ENCODE peak calls at places on chromosomes 11 and 22, in ten cellular contexts. One of them, this sample, is unnamed.

GRCh38 chr11:59173080-59173963 is 1.4 kb downstream of the DTX4 start:
- DNase-seq in NCI-H1417: peak; percentile 48
- DNase-seq in EL: peak; percentile 38
- DNase-seq in activated CD4-positive, alpha-beta memory T cell treated with anti-CD3 and anti-CD28 coated beads, Interleukin-2, amount 10 ng/mL, durations not matched to agents 7 days and 5 days: no peak
- DNase-seq in iris pigment epithelial cell: peak; percentile 44
- DNase-seq in mucosa of gallbladder: no peak
- DNase-seq in anterior cingulate cortex: no peak
- DNase-seq in astrocyte of the spinal cord: no peak
- DNase-seq in A549: no peak
- DNase-seq in stimulated activated naive B cell treated with anti-CD40 and anti-IgM and Interleukin-4, amounts not matched to agents 10 μg/mL and 1 μg/mL and 100 μg/mL, for 72 hours: no peak
- DNase-seq in this sample: no peak

GRCh38 chr22:29443452-29443851 is 5.1 kb downstream of the RFPL1 start:
- DNase-seq in NCI-H1417: no peak
- DNase-seq in anterior cingulate cortex: no peak
- DNase-seq in A549: no peak
- DNase-seq in EL: no peak
- DNase-seq in stimulated activated naive B cell treated with anti-CD40 and anti-IgM and Interleukin-4, amounts not matched to agents 10 μg/mL and 1 μg/mL and 100 μg/mL, for 72 hours: no peak
- DNase-seq in astrocyte of the spinal cord: no peak
- DNase-seq in activated CD4-positive, alpha-beta memory T cell treated with anti-CD3 and anti-CD28 coated beads, Interleukin-2, amount 10 ng/mL, durations not matched to agents 7 days and 5 days: no peak
- DNase-seq in iris pigment epithelial cell: no peak
- DNase-seq in mucosa of gallbladder: no peak
- DNase-seq in this sample: no peak

GRCh38 chr11:106326087-106326486 is 248.6 kb downstream of the AASDHPPT start:
- DNase-seq in EL: no peak
- DNase-seq in activated CD4-positive, alpha-beta memory T cell treated with anti-CD3 and anti-CD28 coated beads, Interleukin-2, amount 10 ng/mL, durations not matched to agents 7 days and 5 days: no peak
- DNase-seq in A549: no peak
- DNase-seq in iris pigment epithelial cell: no peak
- DNase-seq in astrocyte of the spinal cord: no peak
- DNase-seq in NCI-H1417: no peak
- DNase-seq in stimulated activated naive B cell treated with anti-CD40 and anti-IgM and Interleukin-4, amounts not matched to agents 10 μg/mL and 1 μg/mL and 100 μg/mL, for 72 hours: no peak
- DNase-seq in mucosa of gallbladder: no peak
- DNase-seq in anterior cingulate cortex: no peak
- DNase-seq in this sample: no peak

GRCh38 chr22:32469799-32470212 is 4.8 kb upstream of the FBXO7 start:
- DNase-seq in anterior cingulate cortex: peak; percentile 12
- DNase-seq in iris pigment epithelial cell: peak; percentile 81
- DNase-seq in A549: peak; percentile 60
- DNase-seq in EL: peak; percentile 71
- DNase-seq in activated CD4-positive, alpha-beta memory T cell treated with anti-CD3 and anti-CD28 coated beads, Interleukin-2, amount 10 ng/mL, durations not matched to agents 7 days and 5 days: no peak
- DNase-seq in stimulated activated naive B cell treated with anti-CD40 and anti-IgM and Interleukin-4, amounts not matched to agents 10 μg/mL and 1 μg/mL and 100 μg/mL, for 72 hours: no peak
- DNase-seq in NCI-H1417: peak; percentile 77
- DNase-seq in mucosa of gallbladder: peak; percentile 14
- DNase-seq in astrocyte of the spinal cord: peak; percentile 57
- DNase-seq in this sample: no peak

GRCh38 chr11:121141051-121141450 is 40.0 kb downstream of the TECTA start:
- DNase-seq in astrocyte of the spinal cord: no peak
- DNase-seq in A549: no peak
- DNase-seq in activated CD4-positive, alpha-beta memory T cell treated with anti-CD3 and anti-CD28 coated beads, Interleukin-2, amount 10 ng/mL, durations not matched to agents 7 days and 5 days: no peak
- DNase-seq in mucosa of gallbladder: no peak
- DNase-seq in NCI-H1417: no peak
- DNase-seq in anterior cingulate cortex: no peak
- DNase-seq in iris pigment epithelial cell: no peak
- DNase-seq in stimulated activated naive B cell treated with anti-CD40 and anti-IgM and Interleukin-4, amounts not matched to agents 10 μg/mL and 1 μg/mL and 100 μg/mL, for 72 hours: no peak
- DNase-seq in EL: no peak
- DNase-seq in this sample: no peak

GRCh38 chr22:25083414-25084166 is 116.1 kb upstream of the CRYBB3 start:
- DNase-seq in stimulated activated naive B cell treated with anti-CD40 and anti-IgM and Interleukin-4, amounts not matched to agents 10 μg/mL and 1 μg/mL and 100 μg/mL, for 72 hours: no peak
- DNase-seq in A549: no peak
- DNase-seq in EL: no peak
- DNase-seq in anterior cingulate cortex: peak; percentile 22
- DNase-seq in astrocyte of the spinal cord: no peak
- DNase-seq in iris pigment epithelial cell: no peak
- DNase-seq in mucosa of gallbladder: peak; percentile 34
- DNase-seq in NCI-H1417: no peak
- DNase-seq in activated CD4-positive, alpha-beta memory T cell treated with anti-CD3 and anti-CD28 coated beads, Interleukin-2, amount 10 ng/mL, durations not matched to agents 7 days and 5 days: no peak
- DNase-seq in this sample: no peak

GRCh38 chr11:10407749-10408472 is 47.2 kb upstream of the AMPD3 start:
- DNase-seq in stimulated activated naive B cell treated with anti-CD40 and anti-IgM and Interleukin-4, amounts not matched to agents 10 μg/mL and 1 μg/mL and 100 μg/mL, for 72 hours: no peak
- DNase-seq in mucosa of gallbladder: no peak
- DNase-seq in iris pigment epithelial cell: no peak
- DNase-seq in anterior cingulate cortex: no peak
- DNase-seq in astrocyte of the spinal cord: no peak
- DNase-seq in activated CD4-positive, alpha-beta memory T cell treated with anti-CD3 and anti-CD28 coated beads, Interleukin-2, amount 10 ng/mL, durations not matched to agents 7 days and 5 days: no peak
- DNase-seq in A549: no peak
- DNase-seq in NCI-H1417: no peak
- DNase-seq in EL: no peak
- DNase-seq in this sample: no peak

GRCh38 chr11:84671325-84672019 is 955.7 kb downstream of the DLG2 start:
- DNase-seq in EL: no peak
- DNase-seq in activated CD4-positive, alpha-beta memory T cell treated with anti-CD3 and anti-CD28 coated beads, Interleukin-2, amount 10 ng/mL, durations not matched to agents 7 days and 5 days: no peak
- DNase-seq in anterior cingulate cortex: no peak
- DNase-seq in astrocyte of the spinal cord: no peak
- DNase-seq in stimulated activated naive B cell treated with anti-CD40 and anti-IgM and Interleukin-4, amounts not matched to agents 10 μg/mL and 1 μg/mL and 100 μg/mL, for 72 hours: no peak
- DNase-seq in iris pigment epithelial cell: no peak
- DNase-seq in A549: peak; percentile 3
- DNase-seq in NCI-H1417: no peak
- DNase-seq in mucosa of gallbladder: no peak
- DNase-seq in this sample: no peak

GRCh38 chr22:26770624-26771023 is 113.2 kb downstream of the MIAT start:
- DNase-seq in iris pigment epithelial cell: peak; percentile 90
- DNase-seq in activated CD4-positive, alpha-beta memory T cell treated with anti-CD3 and anti-CD28 coated beads, Interleukin-2, amount 10 ng/mL, durations not matched to agents 7 days and 5 days: no peak
- DNase-seq in NCI-H1417: no peak
- DNase-seq in stimulated activated naive B cell treated with anti-CD40 and anti-IgM and Interleukin-4, amounts not matched to agents 10 μg/mL and 1 μg/mL and 100 μg/mL, for 72 hours: no peak
- DNase-seq in EL: peak; percentile 27
- DNase-seq in anterior cingulate cortex: no peak
- DNase-seq in astrocyte of the spinal cord: no peak
- DNase-seq in mucosa of gallbladder: no peak
- DNase-seq in A549: no peak
- DNase-seq in this sample: no peak

GRCh38 chr11:131056036-131056435 is 139.8 kb upstream of the SNX19 start:
- DNase-seq in NCI-H1417: no peak
- DNase-seq in astrocyte of the spinal cord: no peak
- DNase-seq in EL: no peak
- DNase-seq in anterior cingulate cortex: no peak
- DNase-seq in iris pigment epithelial cell: no peak
- DNase-seq in A549: no peak
- DNase-seq in activated CD4-positive, alpha-beta memory T cell treated with anti-CD3 and anti-CD28 coated beads, Interleukin-2, amount 10 ng/mL, durations not matched to agents 7 days and 5 days: no peak
- DNase-seq in mucosa of gallbladder: no peak
- DNase-seq in stimulated activated naive B cell treated with anti-CD40 and anti-IgM and Interleukin-4, amounts not matched to agents 10 μg/mL and 1 μg/mL and 100 μg/mL, for 72 hours: no peak
- DNase-seq in this sample: no peak

GRCh38 chr11:18379201-18379600 is 15.2 kb upstream of the LDHA start:
- DNase-seq in NCI-H1417: no peak
- DNase-seq in activated CD4-positive, alpha-beta memory T cell treated with anti-CD3 and anti-CD28 coated beads, Interleukin-2, amount 10 ng/mL, durations not matched to agents 7 days and 5 days: no peak
- DNase-seq in iris pigment epithelial cell: no peak
- DNase-seq in anterior cingulate cortex: no peak
- DNase-seq in stimulated activated naive B cell treated with anti-CD40 and anti-IgM and Interleukin-4, amounts not matched to agents 10 μg/mL and 1 μg/mL and 100 μg/mL, for 72 hours: no peak
- DNase-seq in EL: no peak
- DNase-seq in mucosa of gallbladder: no peak
- DNase-seq in astrocyte of the spinal cord: no peak
- DNase-seq in A549: no peak
- DNase-seq in this sample: no peak

GRCh38 chr22:44815099-44816070 is 63.0 kb downstream of the ARHGAP8 start:
- DNase-seq in anterior cingulate cortex: no peak
- DNase-seq in NCI-H1417: no peak
- DNase-seq in EL: no peak
- DNase-seq in stimulated activated naive B cell treated with anti-CD40 and anti-IgM and Interleukin-4, amounts not matched to agents 10 μg/mL and 1 μg/mL and 100 μg/mL, for 72 hours: no peak
- DNase-seq in iris pigment epithelial cell: no peak
- DNase-seq in mucosa of gallbladder: no peak
- DNase-seq in A549: no peak
- DNase-seq in activated CD4-positive, alpha-beta memory T cell treated with anti-CD3 and anti-CD28 coated beads, Interleukin-2, amount 10 ng/mL, durations not matched to agents 7 days and 5 days: no peak
- DNase-seq in astrocyte of the spinal cord: no peak
- DNase-seq in this sample: no peak

GRCh38 chr11:115469361-115469760 is 34.9 kb downstream of the CADM1 start:
- DNase-seq in EL: no peak
- DNase-seq in A549: no peak
- DNase-seq in iris pigment epithelial cell: no peak
- DNase-seq in anterior cingulate cortex: no peak
- DNase-seq in activated CD4-positive, alpha-beta memory T cell treated with anti-CD3 and anti-CD28 coated beads, Interleukin-2, amount 10 ng/mL, durations not matched to agents 7 days and 5 days: no peak
- DNase-seq in mucosa of gallbladder: no peak
- DNase-seq in NCI-H1417: no peak
- DNase-seq in astrocyte of the spinal cord: no peak
- DNase-seq in stimulated activated naive B cell treated with anti-CD40 and anti-IgM and Interleukin-4, amounts not matched to agents 10 μg/mL and 1 μg/mL and 100 μg/mL, for 72 hours: peak; percentile 3
- DNase-seq in this sample: no peak

GRCh38 chr11:70397336-70397982 is 870 bp upstream of the CTTN start:
- DNase-seq in A549: peak; percentile 61
- DNase-seq in iris pigment epithelial cell: peak; percentile 34
- DNase-seq in activated CD4-positive, alpha-beta memory T cell treated with anti-CD3 and anti-CD28 coated beads, Interleukin-2, amount 10 ng/mL, durations not matched to agents 7 days and 5 days: no peak
- DNase-seq in anterior cingulate cortex: no peak
- DNase-seq in stimulated activated naive B cell treated with anti-CD40 and anti-IgM and Interleukin-4, amounts not matched to agents 10 μg/mL and 1 μg/mL and 100 μg/mL, for 72 hours: no peak
- DNase-seq in mucosa of gallbladder: no peak
- DNase-seq in astrocyte of the spinal cord: no peak
- DNase-seq in EL: peak; percentile 51
- DNase-seq in NCI-H1417: no peak
- DNase-seq in this sample: no peak

GRCh38 chr22:29769723-29770321 is 2.7 kb downstream of the UQCR10 start:
- DNase-seq in iris pigment epithelial cell: no peak
- DNase-seq in A549: no peak
- DNase-seq in stimulated activated naive B cell treated with anti-CD40 and anti-IgM and Interleukin-4, amounts not matched to agents 10 μg/mL and 1 μg/mL and 100 μg/mL, for 72 hours: no peak
- DNase-seq in astrocyte of the spinal cord: no peak
- DNase-seq in NCI-H1417: no peak
- DNase-seq in activated CD4-positive, alpha-beta memory T cell treated with anti-CD3 and anti-CD28 coated beads, Interleukin-2, amount 10 ng/mL, durations not matched to agents 7 days and 5 days: no peak
- DNase-seq in EL: no peak
- DNase-seq in anterior cingulate cortex: no peak
- DNase-seq in mucosa of gallbladder: no peak
- DNase-seq in this sample: no peak

GRCh38 chr11:74849525-74850391 is 99.1 kb downstream of the XRRA1 start:
- DNase-seq in stimulated activated naive B cell treated with anti-CD40 and anti-IgM and Interleukin-4, amounts not matched to agents 10 μg/mL and 1 μg/mL and 100 μg/mL, for 72 hours: no peak
- DNase-seq in mucosa of gallbladder: no peak
- DNase-seq in A549: no peak
- DNase-seq in anterior cingulate cortex: no peak
- DNase-seq in activated CD4-positive, alpha-beta memory T cell treated with anti-CD3 and anti-CD28 coated beads, Interleukin-2, amount 10 ng/mL, durations not matched to agents 7 days and 5 days: no peak
- DNase-seq in EL: peak; percentile 88
- DNase-seq in iris pigment epithelial cell: peak; percentile 62
- DNase-seq in NCI-H1417: no peak
- DNase-seq in astrocyte of the spinal cord: peak; percentile 76
- DNase-seq in this sample: no peak

GRCh38 chr11:94132152-94132558 is 3.5 kb downstream of the PANX1 start:
- DNase-seq in EL: peak; percentile 97
- DNase-seq in NCI-H1417: no peak
- DNase-seq in anterior cingulate cortex: no peak
- DNase-seq in A549: no peak
- DNase-seq in mucosa of gallbladder: no peak
- DNase-seq in activated CD4-positive, alpha-beta memory T cell treated with anti-CD3 and anti-CD28 coated beads, Interleukin-2, amount 10 ng/mL, durations not matched to agents 7 days and 5 days: no peak
- DNase-seq in stimulated activated naive B cell treated with anti-CD40 and anti-IgM and Interleukin-4, amounts not matched to agents 10 μg/mL and 1 μg/mL and 100 μg/mL, for 72 hours: no peak
- DNase-seq in astrocyte of the spinal cord: peak; percentile 81
- DNase-seq in iris pigment epithelial cell: peak; percentile 91
- DNase-seq in this sample: no peak

GRCh38 chr11:132911186-132911585 is 621.1 kb downstream of the OPCML start:
- DNase-seq in A549: peak; percentile 7
- DNase-seq in stimulated activated naive B cell treated with anti-CD40 and anti-IgM and Interleukin-4, amounts not matched to agents 10 μg/mL and 1 μg/mL and 100 μg/mL, for 72 hours: no peak
- DNase-seq in astrocyte of the spinal cord: peak; percentile 57
- DNase-seq in anterior cingulate cortex: no peak
- DNase-seq in NCI-H1417: no peak
- DNase-seq in iris pigment epithelial cell: peak; percentile 40
- DNase-seq in mucosa of gallbladder: peak; percentile 91
- DNase-seq in EL: peak; percentile 65
- DNase-seq in activated CD4-positive, alpha-beta memory T cell treated with anti-CD3 and anti-CD28 coated beads, Interleukin-2, amount 10 ng/mL, durations not matched to agents 7 days and 5 days: no peak
- DNase-seq in this sample: no peak

GRCh38 chr22:40572976-40573375 is 63.5 kb downstream of the MRTFA start:
- DNase-seq in A549: no peak
- DNase-seq in stimulated activated naive B cell treated with anti-CD40 and anti-IgM and Interleukin-4, amounts not matched to agents 10 μg/mL and 1 μg/mL and 100 μg/mL, for 72 hours: no peak
- DNase-seq in NCI-H1417: no peak
- DNase-seq in iris pigment epithelial cell: peak; percentile 20
- DNase-seq in activated CD4-positive, alpha-beta memory T cell treated with anti-CD3 and anti-CD28 coated beads, Interleukin-2, amount 10 ng/mL, durations not matched to agents 7 days and 5 days: no peak
- DNase-seq in astrocyte of the spinal cord: no peak
- DNase-seq in anterior cingulate cortex: no peak
- DNase-seq in mucosa of gallbladder: no peak
- DNase-seq in EL: no peak
- DNase-seq in this sample: no peak

GRCh38 chr11:74311352-74311926 is at the start of gene P4HA3:
- DNase-seq in NCI-H1417: peak; percentile 57
- DNase-seq in anterior cingulate cortex: peak; percentile 21
- DNase-seq in activated CD4-positive, alpha-beta memory T cell treated with anti-CD3 and anti-CD28 coated beads, Interleukin-2, amount 10 ng/mL, durations not matched to agents 7 days and 5 days: peak; percentile 54
- DNase-seq in A549: peak; percentile 64
- DNase-seq in astrocyte of the spinal cord: peak; percentile 55
- DNase-seq in stimulated activated naive B cell treated with anti-CD40 and anti-IgM and Interleukin-4, amounts not matched to agents 10 μg/mL and 1 μg/mL and 100 μg/mL, for 72 hours: peak; percentile 43
- DNase-seq in iris pigment epithelial cell: peak; percentile 58
- DNase-seq in EL: peak; percentile 52
- DNase-seq in mucosa of gallbladder: peak; percentile 66
- DNase-seq in this sample: no peak

GRCh38 chr22:34993548-34993947 is 72.4 kb upstream of the ISX start:
- DNase-seq in anterior cingulate cortex: no peak
- DNase-seq in astrocyte of the spinal cord: no peak
- DNase-seq in activated CD4-positive, alpha-beta memory T cell treated with anti-CD3 and anti-CD28 coated beads, Interleukin-2, amount 10 ng/mL, durations not matched to agents 7 days and 5 days: no peak
- DNase-seq in NCI-H1417: no peak
- DNase-seq in A549: no peak
- DNase-seq in iris pigment epithelial cell: no peak
- DNase-seq in EL: no peak
- DNase-seq in stimulated activated naive B cell treated with anti-CD40 and anti-IgM and Interleukin-4, amounts not matched to agents 10 μg/mL and 1 μg/mL and 100 μg/mL, for 72 hours: no peak
- DNase-seq in mucosa of gallbladder: no peak
- DNase-seq in this sample: no peak